ENCODE peak calls at places on chromosomes 7 and 10, in nine cellular contexts. One of them, this sample, is unnamed.

GRCh38 chr7:19016140-19016539 is 101.3 kb downstream of the TWIST1 start:
- DNase-seq in heart left ventricle: no peak
- DNase-seq in H1: no peak
- DNase-seq in colonic mucosa: no peak
- DNase-seq in SK-N-SH: no peak
- DNase-seq in heart right ventricle: no peak
- DNase-seq in gastrocnemius medialis: no peak
- DNase-seq in GM23338: peak; percentile 1
- DNase-seq in uterus: no peak
- DNase-seq in this sample: no peak

GRCh38 chr10:124007102-124007772 is 86.2 kb downstream of the CHST15 start:
- DNase-seq in heart left ventricle: no peak
- DNase-seq in H1: no peak
- DNase-seq in SK-N-SH: no peak
- DNase-seq in GM23338: no peak
- DNase-seq in colonic mucosa: no peak
- DNase-seq in uterus: no peak
- DNase-seq in gastrocnemius medialis: no peak
- DNase-seq in heart right ventricle: no peak
- DNase-seq in this sample: no peak

GRCh38 chr10:123553810-123554430 is 112.2 kb upstream of the GPR26 start:
- DNase-seq in gastrocnemius medialis: no peak
- DNase-seq in GM23338: no peak
- DNase-seq in H1: peak; percentile 16
- DNase-seq in uterus: no peak
- DNase-seq in heart right ventricle: no peak
- DNase-seq in heart left ventricle: no peak
- DNase-seq in SK-N-SH: no peak
- DNase-seq in colonic mucosa: no peak
- DNase-seq in this sample: no peak

GRCh38 chr10:57988964-57989363 is 278.7 kb downstream of the IPMK start:
- DNase-seq in heart left ventricle: no peak
- DNase-seq in GM23338: no peak
- DNase-seq in gastrocnemius medialis: no peak
- DNase-seq in colonic mucosa: no peak
- DNase-seq in SK-N-SH: no peak
- DNase-seq in heart right ventricle: no peak
- DNase-seq in uterus: no peak
- DNase-seq in H1: no peak
- DNase-seq in this sample: no peak

GRCh38 chr7:356087-356486 is 66.1 kb downstream of the FOXL3 start:
- DNase-seq in SK-N-SH: no peak
- DNase-seq in heart right ventricle: no peak
- DNase-seq in uterus: no peak
- DNase-seq in GM23338: no peak
- DNase-seq in gastrocnemius medialis: no peak
- DNase-seq in heart left ventricle: no peak
- DNase-seq in colonic mucosa: no peak
- DNase-seq in H1: no peak
- DNase-seq in this sample: no peak

GRCh38 chr10:43981232-43981631 is 332.6 kb upstream of the ZNF32 start:
- DNase-seq in SK-N-SH: no peak
- DNase-seq in GM23338: no peak
- DNase-seq in H1: no peak
- DNase-seq in gastrocnemius medialis: no peak
- DNase-seq in heart right ventricle: no peak
- DNase-seq in uterus: no peak
- DNase-seq in heart left ventricle: no peak
- DNase-seq in colonic mucosa: no peak
- DNase-seq in this sample: no peak

GRCh38 chr7:85205754-85206153 is 18.9 kb upstream of the SEMA3D start:
- DNase-seq in gastrocnemius medialis: no peak
- DNase-seq in colonic mucosa: no peak
- DNase-seq in uterus: no peak
- DNase-seq in heart left ventricle: no peak
- DNase-seq in H1: no peak
- DNase-seq in GM23338: no peak
- DNase-seq in heart right ventricle: no peak
- DNase-seq in SK-N-SH: no peak
- DNase-seq in this sample: no peak

GRCh38 chr10:127848226-127848625 is 44.5 kb downstream of the CLRN3 start:
- DNase-seq in uterus: no peak
- DNase-seq in colonic mucosa: no peak
- DNase-seq in heart left ventricle: no peak
- DNase-seq in GM23338: no peak
- DNase-seq in heart right ventricle: no peak
- DNase-seq in H1: no peak
- DNase-seq in gastrocnemius medialis: no peak
- DNase-seq in SK-N-SH: no peak
- DNase-seq in this sample: no peak

GRCh38 chr10:133555521-133555920 is 9.9 kb downstream of the SYCE1 start:
- DNase-seq in gastrocnemius medialis: no peak
- DNase-seq in SK-N-SH: no peak
- DNase-seq in uterus: no peak
- DNase-seq in H1: no peak
- DNase-seq in heart left ventricle: no peak
- DNase-seq in GM23338: no peak
- DNase-seq in colonic mucosa: no peak
- DNase-seq in heart right ventricle: no peak
- DNase-seq in this sample: no peak

GRCh38 chr7:85947767-85948166 is 695.9 kb upstream of the GRM3 start:
- DNase-seq in H1: no peak
- DNase-seq in SK-N-SH: no peak
- DNase-seq in uterus: no peak
- DNase-seq in GM23338: no peak
- DNase-seq in heart right ventricle: no peak
- DNase-seq in gastrocnemius medialis: no peak
- DNase-seq in heart left ventricle: no peak
- DNase-seq in colonic mucosa: no peak
- DNase-seq in this sample: no peak

GRCh38 chr7:129231666-129232065 is 6.8 kb downstream of the AHCYL2 start:
- DNase-seq in heart left ventricle: no peak
- DNase-seq in uterus: no peak
- DNase-seq in gastrocnemius medialis: no peak
- DNase-seq in colonic mucosa: no peak
- DNase-seq in H1: no peak
- DNase-seq in heart right ventricle: no peak
- DNase-seq in SK-N-SH: no peak
- DNase-seq in GM23338: no peak
- DNase-seq in this sample: no peak

GRCh38 chr10:73850863-73851461 is 23.4 kb downstream of the CAMK2G start:
- DNase-seq in colonic mucosa: no peak
- DNase-seq in gastrocnemius medialis: no peak
- DNase-seq in uterus: peak; percentile 90
- DNase-seq in GM23338: peak; percentile 43
- DNase-seq in heart left ventricle: peak; percentile 57
- DNase-seq in H1: no peak
- DNase-seq in heart right ventricle: no peak
- DNase-seq in SK-N-SH: peak; percentile 52
- DNase-seq in this sample: no peak

GRCh38 chr10:128744092-128744491 is 617.9 kb upstream of the MKI67 start:
- DNase-seq in colonic mucosa: no peak
- DNase-seq in heart left ventricle: no peak
- DNase-seq in gastrocnemius medialis: no peak
- DNase-seq in SK-N-SH: no peak
- DNase-seq in GM23338: no peak
- DNase-seq in heart right ventricle: no peak
- DNase-seq in uterus: no peak
- DNase-seq in H1: no peak
- DNase-seq in this sample: no peak

GRCh38 chr7:66939325-66939724 is 18.3 kb downstream of the TMEM248 start:
- DNase-seq in gastrocnemius medialis: no peak
- DNase-seq in heart left ventricle: no peak
- DNase-seq in colonic mucosa: no peak
- DNase-seq in uterus: no peak
- DNase-seq in heart right ventricle: no peak
- DNase-seq in H1: no peak
- DNase-seq in GM23338: no peak
- DNase-seq in SK-N-SH: no peak
- DNase-seq in this sample: no peak

GRCh38 chr10:97689637-97690036 is 2.6 kb upstream of the AVPI1 start:
- DNase-seq in SK-N-SH: no peak
- DNase-seq in heart right ventricle: no peak
- DNase-seq in colonic mucosa: no peak
- DNase-seq in gastrocnemius medialis: no peak
- DNase-seq in H1: no peak
- DNase-seq in GM23338: peak; percentile 30
- DNase-seq in heart left ventricle: no peak
- DNase-seq in uterus: no peak
- DNase-seq in this sample: no peak

GRCh38 chr10:13693783-13694450 is 107.2 kb downstream of the PRPF18 start:
- DNase-seq in SK-N-SH: no peak
- DNase-seq in uterus: no peak
- DNase-seq in colonic mucosa: no peak
- DNase-seq in heart left ventricle: no peak
- DNase-seq in heart right ventricle: no peak
- DNase-seq in H1: no peak
- DNase-seq in gastrocnemius medialis: no peak
- DNase-seq in GM23338: no peak
- DNase-seq in this sample: no peak

GRCh38 chr7:131655447-131655846 is 99.0 kb upstream of the PODXL start:
- DNase-seq in heart left ventricle: no peak
- DNase-seq in heart right ventricle: no peak
- DNase-seq in uterus: no peak
- DNase-seq in H1: no peak
- DNase-seq in GM23338: no peak
- DNase-seq in gastrocnemius medialis: no peak
- DNase-seq in SK-N-SH: no peak
- DNase-seq in colonic mucosa: no peak
- DNase-seq in this sample: no peak

GRCh38 chr7:131652934-131653333 is 96.5 kb upstream of the PODXL start:
- DNase-seq in uterus: no peak
- DNase-seq in SK-N-SH: no peak
- DNase-seq in GM23338: peak; percentile 23
- DNase-seq in colonic mucosa: no peak
- DNase-seq in gastrocnemius medialis: no peak
- DNase-seq in H1: no peak
- DNase-seq in heart left ventricle: no peak
- DNase-seq in heart right ventricle: no peak
- DNase-seq in this sample: no peak

GRCh38 chr7:131653418-131654248 is 97.2 kb upstream of the PODXL start:
- DNase-seq in gastrocnemius medialis: no peak
- DNase-seq in H1: no peak
- DNase-seq in colonic mucosa: no peak
- DNase-seq in uterus: peak; percentile 51
- DNase-seq in heart right ventricle: no peak
- DNase-seq in SK-N-SH: peak; percentile 30
- DNase-seq in heart left ventricle: no peak
- DNase-seq in GM23338: no peak
- DNase-seq in this sample: no peak

GRCh38 chr7:131654668-131655326 is 98.4 kb upstream of the PODXL start:
- DNase-seq in heart left ventricle: peak; percentile 91
- DNase-seq in GM23338: peak; percentile 94
- DNase-seq in H1: peak; percentile 100
- DNase-seq in uterus: peak; percentile 84
- DNase-seq in heart right ventricle: peak; percentile 91
- DNase-seq in SK-N-SH: peak; percentile 92
- DNase-seq in colonic mucosa: peak; percentile 84
- DNase-seq in gastrocnemius medialis: peak; percentile 61
- DNase-seq in this sample: peak; percentile 91

GRCh38 chr7:131654249-131654558 is 97.8 kb upstream of the PODXL start:
- DNase-seq in colonic mucosa: no peak
- DNase-seq in H1: no peak
- DNase-seq in uterus: no peak
- DNase-seq in heart left ventricle: no peak
- DNase-seq in SK-N-SH: no peak
- DNase-seq in GM23338: no peak
- DNase-seq in heart right ventricle: no peak
- DNase-seq in gastrocnemius medialis: no peak
- DNase-seq in this sample: no peak
- H3K4me3 ChIP-seq in colonic mucosa: no peak overlapping the region
- H3K4me3 ChIP-seq in H1: no peak overlapping the region
- H3K4me3 ChIP-seq in uterus: no peak overlapping the region
- H3K4me3 ChIP-seq in heart left ventricle: no peak overlapping the region
- H3K4me3 ChIP-seq in SK-N-SH: peak overlapping the region; percentile 41
- H3K4me3 ChIP-seq in GM23338: no peak overlapping the region
- H3K4me3 ChIP-seq in heart right ventricle: no peak overlapping the region
- H3K4me3 ChIP-seq in gastrocnemius medialis: no peak overlapping the region
- H3K4me3 ChIP-seq in this sample: no peak overlapping the region

GRCh38 chr10:95467162-95467599 is 94.0 kb downstream of the SORBS1 start:
- DNase-seq in heart right ventricle: peak; percentile 47
- DNase-seq in colonic mucosa: peak; percentile 64
- DNase-seq in H1: peak; percentile 65
- DNase-seq in SK-N-SH: peak; percentile 37
- DNase-seq in gastrocnemius medialis: peak; percentile 64
- DNase-seq in uterus: peak; percentile 65
- DNase-seq in heart left ventricle: peak; percentile 81
- DNase-seq in GM23338: peak; percentile 89
- DNase-seq in this sample: no peak
- H3K4me1 ChIP-seq in heart right ventricle: peaks cover 96% of the 10 kb centered on the region
- H3K4me1 ChIP-seq in colonic mucosa: peaks cover 3% of the 10 kb centered on the region
- H3K4me1 ChIP-seq in H1: peaks cover 23% of the 10 kb centered on the region
- H3K4me1 ChIP-seq in SK-N-SH: no peaks in the 10 kb centered on the region
- H3K4me1 ChIP-seq in gastrocnemius medialis: peaks cover 73% of the 10 kb centered on the region
- H3K4me1 ChIP-seq in uterus: peaks cover 11% of the 10 kb centered on the region
- H3K4me1 ChIP-seq in heart left ventricle: peaks cover 67% of the 10 kb centered on the region
- H3K4me1 ChIP-seq in GM23338: peaks cover 61% of the 10 kb centered on the region
- H3K4me1 ChIP-seq in this sample: no peaks in the 10 kb centered on the region

GRCh38 chr10:92590623-92591549 is 2.0 kb upstream of the KIF11 start:
- DNase-seq in gastrocnemius medialis: peak; percentile 15
- DNase-seq in uterus: peak; percentile 46
- DNase-seq in GM23338: peak; percentile 72
- DNase-seq in heart left ventricle: peak; percentile 40
- DNase-seq in heart right ventricle: peak; percentile 31
- DNase-seq in SK-N-SH: peak; percentile 59
- DNase-seq in H1: peak; percentile 49
- DNase-seq in colonic mucosa: peak; percentile 31
- DNase-seq in this sample: peak; percentile 15
- TF ChIP-seq CTCF in gastrocnemius medialis: no peak
- TF ChIP-seq CTCF in uterus: no peak
- TF ChIP-seq CTCF in GM23338: peak; percentile 54
- TF ChIP-seq CTCF in heart left ventricle: peak; percentile 8
- TF ChIP-seq CTCF in heart right ventricle: no peak
- TF ChIP-seq CTCF in SK-N-SH: peak; percentile 47
- TF ChIP-seq CTCF in H1: peak; percentile 30
- TF ChIP-seq CTCF in colonic mucosa: no peak
- TF ChIP-seq CTCF in this sample: no peak

DNA sequence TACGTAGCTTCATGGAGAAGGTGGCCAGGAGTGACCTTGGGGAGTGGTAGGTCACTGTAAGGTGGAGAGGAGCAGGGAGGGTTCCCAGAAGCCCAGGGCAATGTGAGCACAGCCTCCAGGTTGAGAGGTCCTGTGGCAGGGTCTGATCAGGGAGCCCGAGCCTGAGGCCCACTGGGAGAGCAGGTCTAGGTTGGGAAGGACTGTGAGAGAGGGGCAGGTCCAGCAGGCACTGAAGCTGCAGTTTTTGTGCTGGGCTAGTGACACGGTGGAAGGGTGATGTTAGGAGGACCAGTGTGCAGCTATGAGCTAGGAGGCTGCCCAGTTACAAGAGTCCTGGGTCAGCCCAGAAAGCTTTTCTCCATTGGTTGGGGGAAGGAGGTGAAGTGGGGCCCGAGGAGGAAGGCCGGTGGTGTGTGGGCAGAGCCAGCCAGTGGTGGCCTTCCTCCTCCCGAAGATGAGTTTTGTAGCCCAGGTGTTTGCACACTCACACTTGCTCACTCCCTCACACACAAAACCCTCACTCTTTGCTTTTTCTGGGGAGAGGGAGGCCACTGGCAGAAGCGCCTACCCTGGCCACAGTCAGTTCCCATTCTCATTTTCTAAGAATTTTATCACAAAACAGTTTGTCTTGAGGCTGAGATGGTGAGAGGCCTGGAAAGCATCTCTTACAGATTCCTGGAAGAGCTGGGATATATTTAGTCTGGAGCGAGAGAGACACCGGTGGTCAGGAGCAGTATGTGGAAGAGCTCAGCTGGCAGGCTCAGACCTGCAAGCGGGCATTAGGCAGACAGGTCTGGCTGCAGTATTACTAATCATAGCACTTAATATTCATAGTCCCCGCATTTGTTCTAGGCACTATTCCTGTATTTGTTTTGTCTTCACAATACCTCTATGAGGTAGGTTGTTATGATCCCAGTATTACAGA is 57.1 kb downstream of the ZNF467 start:
- DNase-seq in SK-N-SH: peak; percentile 51
- DNase-seq in gastrocnemius medialis: no peak
- DNase-seq in colonic mucosa: no peak
- DNase-seq in heart left ventricle: no peak
- DNase-seq in uterus: no peak
- DNase-seq in heart right ventricle: no peak
- DNase-seq in GM23338: no peak
- DNase-seq in H1: peak; percentile 41
- DNase-seq in this sample: no peak
- H3K4me3 ChIP-seq in SK-N-SH: peak overlapping the region; percentile 67
- H3K4me3 ChIP-seq in gastrocnemius medialis: peak overlapping the region; percentile 86
- H3K4me3 ChIP-seq in colonic mucosa: no peak overlapping the region
- H3K4me3 ChIP-seq in heart left ventricle: peak overlapping the region; percentile 50
- H3K4me3 ChIP-seq in uterus: no peak overlapping the region
- H3K4me3 ChIP-seq in heart right ventricle: peak overlapping the region; percentile 63
- H3K4me3 ChIP-seq in GM23338: peak overlapping the region; percentile 93
- H3K4me3 ChIP-seq in H1: peak overlapping the region; percentile 95
- H3K4me3 ChIP-seq in this sample: peak overlapping the region; percentile 77